ENCODE peak calls at places on chromosomes 4 and X, in seven cellular contexts. P is NCI-H2107; U is activated T-helper 9 cell treated with anti-CD3 and anti-CD28 coated beads, Interleukin-2, amount 50 U/mL, for 16 hours; S is SK-MEL-5; Q is H7; K is activated CD4-positive, CD25-positive, alpha-beta regulatory T cell; X is NCI-H1105 treated with DMSO at 0.1 percent for 48 hours. B is an unnamed sample.

GRCh38 chrX:83845397-83845796 is 15.5 kb upstream of the CYLC1 start:
- DNase-seq in K (no peak), X (peak), Q (peak), P (peak), S (peak), U (no peak), B (no peak)

GRCh38 chr4:35541888-35542213 is 702.5 kb downstream of the ARAP2 start:
- DNase-seq in Q (peak), K (no peak), S (peak), P (no peak), X (no peak), U (no peak), B (no peak)

GRCh38 chr4:115678425-115678941 is 565.1 kb upstream of the NDST4 start:
- DNase-seq in X (no peak), K (no peak), Q (no peak), P (no peak), U (no peak), S (no peak), B (no peak)

GRCh38 chrX:21412029-21412428 is 37.8 kb downstream of the CNKSR2 start:
- DNase-seq in Q (no peak), S (no peak), K (no peak), P (no peak), X (no peak), U (no peak), B (no peak)

GRCh38 chrX:145817666-145818521 is at the start of gene SLITRK2:
- DNase-seq in S (peak), P (no peak), Q (peak), U (no peak), K (no peak), X (peak), B (no peak)

GRCh38 chr4:170423137-170423536 is 333.4 kb upstream of the AADAT start:
- DNase-seq in P (no peak), S (no peak), X (no peak), Q (no peak), K (no peak), U (no peak), B (no peak)

GRCh38 chr4:45471335-45471734 is 652.5 kb downstream of the GABRG1 start:
- DNase-seq in P (no peak), X (no peak), S (no peak), Q (no peak), K (no peak), U (no peak), B (no peak)

GRCh38 chr4:8131826-8132225 is 26.8 kb downstream of the ABLIM2 start:
- DNase-seq in X (no peak), S (no peak), K (no peak), P (no peak), Q (no peak), U (no peak), B (no peak)

GRCh38 chrX:135477576-135477975 is 42.9 kb upstream of the INTS6L start:
- DNase-seq in K (peak), S (peak), P (peak), X (peak), Q (peak), U (peak), B (no peak)

GRCh38 chr4:91099666-91100065 is 972.5 kb downstream of the CCSER1 start:
- DNase-seq in Q (no peak), S (no peak), P (no peak), U (no peak), K (no peak), X (no peak), B (no peak)

GRCh38 chr4:164935363-164935762 is 42.1 kb downstream of the TRIM61 start:
- DNase-seq in Q (peak), U (no peak), S (peak), P (no peak), K (no peak), X (peak), B (no peak)

GRCh38 chrX:65677954-65678469 is 10.6 kb downstream of the MSN start:
- DNase-seq in U (no peak), X (no peak), Q (no peak), S (no peak), P (no peak), K (no peak), B (no peak)

GRCh38 chr4:26173619-26174018 is 147.2 kb upstream of the RBPJ start:
- DNase-seq in K (no peak), S (no peak), P (no peak), X (no peak), Q (no peak), U (no peak), B (no peak)

GRCh38 chr4:66691101-66691500 is 854.2 kb downstream of the CENPC start:
- DNase-seq in Q (no peak), U (no peak), X (no peak), K (no peak), P (no peak), S (peak), B (no peak)

GRCh38 chr4:107699466-107700206 is 20.4 kb downstream of the PAPSS1 start:
- DNase-seq in X (no peak), Q (no peak), S (no peak), P (no peak), K (no peak), U (no peak), B (no peak)

GRCh38 chr4:147833254-147833653 is 101.4 kb downstream of the ARHGAP10 start:
- DNase-seq in K (no peak), X (no peak), P (no peak), S (no peak), Q (no peak), U (no peak), B (no peak)

GRCh38 chr4:20487852-20488251 is 212.4 kb upstream of the PACRGL start:
- DNase-seq in Q (no peak), X (peak), U (no peak), K (no peak), S (no peak), P (no peak), B (no peak)

GRCh38 chr4:36280555-36280954 is 861 bp upstream of the DTHD1 start:
- DNase-seq in S (peak), P (peak), X (no peak), Q (peak), K (no peak), U (no peak), B (peak)

GRCh38 chrX:50098749-50099148 is 102.1 kb downstream of the AKAP4 start:
- DNase-seq in P (no peak), U (no peak), Q (no peak), S (no peak), K (no peak), X (no peak), B (no peak)

GRCh38 chrX:57294961-57295360 is 8.5 kb downstream of the FAAH2 start:
- DNase-seq in S (no peak), X (no peak), K (no peak), P (no peak), U (no peak), Q (no peak), B (no peak)

GRCh38 chr4:55033296-55033695 is 92.1 kb downstream of the KDR start:
- DNase-seq in S (peak), U (no peak), Q (no peak), K (no peak), P (no peak), X (no peak), B (no peak)

GRCh38 chr4:112951362-112951962 is 98.0 kb upstream of the ANK2 start:
- DNase-seq in X (peak), K (no peak), Q (peak), U (no peak), P (no peak), S (peak), B (no peak)